ENCODE peak calls at places on chromosomes 6 and 20, in four cellular contexts. G is GM19239, H is HTR-8/SVneo, J is pons. X is an unnamed sample.

GRCh38 chr20:32973077-32973717 is 31.0 kb downstream of the SUN5 start:
- DNase-seq in G (no peak), H (no peak), J (no peak), X (no peak)

GRCh38 chr20:20084296-20084752 is 32.0 kb downstream of the CFAP61 start:
- DNase-seq in G (no peak), H (no peak), J (no peak), X (no peak)

GRCh38 chr6:47862731-47863130 is 80.9 kb downstream of the OPN5 start:
- DNase-seq in G (no peak), H (no peak), J (no peak), X (no peak)

GRCh38 chr6:53310751-53311585 is 37.8 kb downstream of the ELOVL5 start:
- DNase-seq in G (no peak), H (no peak), J (no peak), X (no peak)

GRCh38 chr6:165841153-165841558 is 178.1 kb upstream of the PDE10A start:
- DNase-seq in G (no peak), H (no peak), J (no peak), X (no peak)

GRCh38 chr6:29769336-29769735 is 46.1 kb downstream of the HLA-F start:
- DNase-seq in G (no peak), H (no peak), J (no peak), X (no peak)

GRCh38 chr20:33539129-33539528 is 49.2 kb downstream of the CBFA2T2 start:
- DNase-seq in G (no peak), H (no peak), J (no peak), X (no peak)

GRCh38 chr6:64782877-64783276 is 924.1 kb downstream of the EYS start:
- DNase-seq in G (no peak), H (no peak), J (no peak), X (no peak)

GRCh38 chr6:157634566-157634965 is 188.5 kb upstream of the SNX9 start:
- DNase-seq in G (no peak), H (no peak), J (no peak), X (no peak)

GRCh38 chr6:141653590-141653989 is 479.1 kb upstream of the GJE1 start:
- DNase-seq in G (no peak), H (no peak), J (no peak), X (no peak)

GRCh38 chr6:163960128-163960527 is 545.6 kb downstream of the QKI start:
- DNase-seq in G (no peak), H (no peak), J (no peak), X (no peak)

GRCh38 chr20:45061244-45061643 is 39.7 kb downstream of the KCNS1 start:
- DNase-seq in G (no peak), H (peak), J (peak), X (no peak)

GRCh38 chr6:18595774-18596528 is 208.8 kb downstream of the RNF144B start:
- DNase-seq in G (peak), H (peak), J (peak), X (peak)

GRCh38 chr6:14038636-14039035 is 78.9 kb upstream of the CD83 start:
- DNase-seq in G (no peak), H (no peak), J (no peak), X (no peak)

GRCh38 chr6:40957616-40958492 is 81.2 kb downstream of the UNC5CL start:
- DNase-seq in G (no peak), H (peak), J (no peak), X (no peak)

GRCh38 chr6:34248198-34248726 is 544 bp downstream of the SMIM29 start:
- DNase-seq in G (no peak), H (no peak), J (peak), X (no peak)

GRCh38 chr6:158606935-158607334 is 37.6 kb downstream of the DYNLT1 start:
- DNase-seq in G (no peak), H (no peak), J (no peak), X (no peak)

GRCh38 chr6:13484138-13484708 is 3.2 kb downstream of the GFOD1 start:
- DNase-seq in G (no peak), H (no peak), J (no peak), X (no peak)

GRCh38 chr6:149450679-149451360 is 34.0 kb downstream of the ZC3H12D start:
- DNase-seq in G (no peak), H (no peak), J (no peak), X (no peak)

GRCh38 chr20:44552950-44553908 is 29.1 kb upstream of the PKIG start:
- DNase-seq in G (no peak), H (peak), J (no peak), X (no peak)

GRCh38 chr6:133501675-133502275 is 260.6 kb downstream of the EYA4 start:
- DNase-seq in G (no peak), H (no peak), J (no peak), X (no peak)

GRCh38 chr6:146337376-146337775 is 206.3 kb upstream of the RAB32 start:
- DNase-seq in G (no peak), H (no peak), J (no peak), X (no peak)

X was measured in thoracic aorta.